ENCODE peak calls at places on chromosomes 16 and 17, in five cellular contexts. B is suprapubic skin, H is body of pancreas, N is adrenal gland, K is endothelial cell of umbilical vein. Z is an unnamed sample.

GRCh38 chr16:49405123-49405522 is 31.5 kb downstream of the C16orf78 start:
- DNase-seq in N (no peak), K (no peak), B (no peak), H (no peak), Z (no peak)

GRCh38 chr16:10033561-10033960 is 148.7 kb downstream of the GRIN2A start:
- DNase-seq in K (no peak), H (no peak), B (no peak), N (no peak), Z (peak)

GRCh38 chr16:12201216-12201615 is 224.7 kb downstream of the SNX29 start:
- DNase-seq in K (no peak), N (no peak), H (no peak), B (no peak), Z (no peak)

GRCh38 chr17:9677932-9678331 is 32.6 kb downstream of the USP43 start:
- DNase-seq in K (no peak), B (no peak), H (no peak), N (no peak), Z (no peak)

GRCh38 chr17:64641499-64641898 is 20.6 kb downstream of the SMURF2 start:
- DNase-seq in K (peak), H (peak), N (peak), B (no peak), Z (peak)

GRCh38 chr16:85068746-85069145 is 41.2 kb downstream of the KIAA0513 start:
- DNase-seq in B (no peak), N (no peak), H (no peak), K (no peak), Z (no peak)

GRCh38 chr16:88983771-88984687 is 7.0 kb upstream of the CBFA2T3 start:
- DNase-seq in K (no peak), H (no peak), B (no peak), N (no peak), Z (no peak)

GRCh38 chr17:14308636-14308964 is 7.7 kb downstream of the HS3ST3B1 start:
- DNase-seq in H (no peak), B (no peak), N (no peak), K (no peak), Z (no peak)

GRCh38 chr17:19495828-19496227 is 37.8 kb upstream of the SLC47A1 start:
- DNase-seq in B (no peak), H (no peak), N (no peak), K (no peak), Z (no peak)

GRCh38 chr17:75645889-75646625 is 12.8 kb downstream of the SMIM5 start:
- DNase-seq in H (peak), B (no peak), K (peak), N (no peak), Z (no peak)

GRCh38 chr16:23521965-23522364 is 11.7 kb upstream of the GGA2 start:
- DNase-seq in N (no peak), H (no peak), K (no peak), B (no peak), Z (no peak)

GRCh38 chr17:59651346-59651745 is 31.7 kb downstream of the CLTC start:
- DNase-seq in N (no peak), B (no peak), K (no peak), H (no peak), Z (no peak)

GRCh38 chr16:24966031-24966430 is 49.1 kb downstream of the ARHGAP17 start:
- DNase-seq in B (no peak), N (no peak), H (no peak), K (no peak), Z (no peak)
- TF ChIP-seq POLR2A in B (no peak), N (no peak), H (no peak), K (no peak), Z (no peak)

GRCh38 chr17:81509687-81510523 is 2.7 kb downstream of the ACTG1 start:
- DNase-seq in K (peak), H (no peak), N (no peak), B (no peak), Z (no peak)

GRCh38 chr17:81510798-81511549 is 1.6 kb downstream of the ACTG1 start:
- DNase-seq in N (no peak), K (peak), B (no peak), H (no peak), Z (peak)

GRCh38 chr17:81510524-81510797 is 2.1 kb downstream of the ACTG1 start:
- DNase-seq in B (no peak), N (no peak), H (no peak), K (no peak), Z (no peak)

GRCh38 chr17:81509048-81509686 is 3.4 kb downstream of the ACTG1 start:
- DNase-seq in N (no peak), B (no peak), H (no peak), K (peak), Z (peak)

GRCh38 chr17:81508639-81509047 is 4.0 kb downstream of the ACTG1 start:
- DNase-seq in B (no peak), K (peak), N (peak), H (no peak), Z (peak)
- TF ChIP-seq POLR2A in B (no peak), K (peak), N (no peak), H (no peak), Z (peak)

DNA sequence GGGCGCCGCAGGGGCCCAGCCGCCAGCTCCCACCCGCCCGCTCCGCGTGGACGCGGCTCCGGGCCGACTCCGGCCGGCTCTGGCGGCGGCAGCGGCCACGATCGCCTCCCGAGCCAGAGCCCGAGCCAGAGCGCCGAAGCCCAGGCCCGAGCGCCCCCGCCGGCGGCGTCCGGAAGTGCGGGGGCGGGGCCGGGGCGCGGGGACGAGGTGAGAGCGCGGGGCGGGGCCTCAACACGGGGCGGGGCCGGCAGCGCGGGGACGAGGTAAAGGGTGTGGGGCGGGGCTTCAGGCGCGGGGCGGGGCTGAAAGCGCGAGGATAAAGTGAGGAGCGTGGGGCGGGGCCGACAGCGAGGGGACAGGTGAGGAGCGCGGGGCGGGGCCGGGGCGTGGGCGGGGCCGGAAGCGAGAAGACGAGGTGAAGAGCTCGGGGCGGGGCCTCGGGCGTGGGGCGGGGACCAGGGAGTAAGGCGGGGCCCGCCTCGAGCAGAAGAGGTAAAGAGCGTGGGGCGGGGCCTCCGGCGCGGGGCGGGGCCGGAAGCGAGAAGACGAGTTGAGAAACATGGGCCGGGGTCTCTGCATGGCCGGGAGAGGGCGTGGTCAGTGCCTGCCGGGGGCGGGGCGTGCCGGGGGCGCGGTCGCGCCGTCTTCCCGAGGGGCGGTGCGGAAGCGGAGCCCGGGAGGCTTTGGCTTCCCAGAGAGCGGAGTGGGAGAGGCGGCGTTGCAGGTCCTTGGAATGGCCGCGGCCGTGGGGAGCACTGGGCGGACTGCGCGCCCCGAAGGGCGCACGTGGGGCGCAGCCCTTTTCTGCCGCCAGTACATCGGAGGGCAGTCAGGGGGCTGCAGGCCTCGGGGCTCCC is at the start of gene AXIN1:
- DNase-seq in B (peak), K (peak), N (peak), H (peak), Z (peak)
- TF ChIP-seq POLR2A in B (no peak), K (peak), N (peak), H (peak), Z (peak)

GRCh38 chr17:35448214-35448898 is at the start of gene SLFN13:
- DNase-seq in B (peak), K (peak), N (peak), H (peak), Z (peak)
- TF ChIP-seq POLR2A in B (no peak), K (no peak), N (no peak), H (peak), Z (no peak)

GRCh38 chr16:1295465-1295864 is 14.0 kb upstream of the UBE2I start:
- DNase-seq in H (no peak), B (no peak), K (no peak), N (no peak), Z (no peak)
- TF ChIP-seq POLR2A in H (no peak), B (no peak), K (no peak), N (no peak), Z (no peak)

GRCh38 chr16:30445408-30446202 is at the start of gene SEPHS2:
- DNase-seq in N (peak), H (peak), K (peak), B (peak), Z (peak)
- TF ChIP-seq POLR2A in N (peak), H (peak), K (peak), B (peak), Z (peak)

GRCh38 chr16:29807426-29808218 is 1.3 kb downstream of the MAZ start:
- DNase-seq in H (peak), N (peak), K (peak), B (peak), Z (peak)
- TF ChIP-seq POLR2A in H (peak), N (peak), K (peak), B (no peak), Z (peak)

GRCh38 chr17:73641779-73642580 is 2.3 kb downstream of the SDK2 start:
- DNase-seq in K (no peak), N (no peak), H (no peak), B (peak), Z (no peak)
- TF ChIP-seq POLR2A in K (no peak), N (no peak), H (no peak), B (no peak), Z (no peak)

GRCh38 chr16:50696126-50696525 is 2.7 kb downstream of the NOD2 start:
- DNase-seq in K (no peak), N (peak), H (no peak), B (no peak), Z (no peak)
- TF ChIP-seq POLR2A in K (no peak), N (no peak), H (no peak), B (no peak), Z (no peak)

DNA sequence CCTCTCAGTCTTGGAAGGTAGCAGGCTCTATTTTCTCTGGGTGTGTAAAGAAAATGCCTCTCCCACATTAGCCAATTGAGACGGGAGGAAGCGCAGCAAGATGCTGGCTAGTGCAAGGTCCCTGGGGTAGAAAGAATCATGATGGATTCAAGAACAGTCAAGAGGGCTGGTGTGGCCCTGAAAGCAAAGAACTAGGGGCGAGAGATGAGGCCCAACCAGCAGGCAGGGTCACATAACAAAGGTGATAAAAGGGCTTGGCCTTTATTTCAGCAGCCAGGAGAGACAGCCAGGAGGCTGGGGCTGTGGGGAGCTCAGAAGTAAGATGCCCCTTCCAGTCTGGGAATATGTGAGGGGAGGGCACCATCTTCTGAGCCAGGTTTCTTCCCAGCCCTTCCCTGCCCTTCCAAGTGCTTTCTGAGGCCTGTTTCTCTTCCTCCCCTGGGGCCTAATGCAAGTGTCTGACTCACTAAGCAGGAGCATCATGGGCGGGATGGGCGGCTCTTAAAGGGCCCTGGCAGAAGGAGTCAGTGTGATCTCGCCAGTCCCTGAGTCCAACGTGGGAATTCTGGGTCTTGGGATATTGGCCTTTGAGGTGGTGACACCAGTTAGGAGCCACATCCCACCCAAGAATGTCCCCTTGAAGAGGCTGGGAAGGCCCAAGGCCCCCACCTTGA is 3.9 kb upstream of the NLRC5 start:
- DNase-seq in N (peak), H (peak), B (no peak), K (peak), Z (peak)
- TF ChIP-seq POLR2A in N (peak), H (no peak), B (no peak), K (no peak), Z (no peak)